ENCODE peak calls at places on chromosomes 3 and 15, in four cellular contexts. W is hepatocyte, C is neuronal stem cell, U is GM23338. L is an unnamed sample.

GRCh38 chr3:124246949-124247348 is 255.0 kb upstream of the ROPN1 start:
- DNase-seq in W (peak), C (no peak), U (peak), L (no peak)

GRCh38 chr3:138336454-138336853 is 6.8 kb upstream of the NME9 start:
- DNase-seq in W (no peak), C (no peak), U (peak), L (no peak)

GRCh38 chr3:177905895-177906511 is 630.2 kb upstream of the KCNMB2 start:
- DNase-seq in W (no peak), C (no peak), U (peak), L (no peak)

GRCh38 chr3:17590465-17590864 is 152.0 kb downstream of the TBC1D5 start:
- DNase-seq in W (no peak), C (no peak), U (no peak), L (no peak)

GRCh38 chr3:129938140-129938930 is 36.2 kb upstream of the TRH start:
- DNase-seq in W (no peak), C (no peak), U (peak), L (no peak)

GRCh38 chr15:41554401-41554800 is 4.6 kb upstream of the TYRO3 start:
- DNase-seq in W (no peak), C (no peak), U (no peak), L (no peak)

GRCh38 chr3:57017481-57017880 is 43.0 kb upstream of the SPATA12 start:
- DNase-seq in W (no peak), C (no peak), U (no peak), L (no peak)

GRCh38 chr3:174162550-174162949 is 696.6 kb upstream of the NAALADL2 start:
- DNase-seq in W (no peak), C (no peak), U (no peak), L (no peak)

GRCh38 chr15:57485869-57486268 is 105.8 kb upstream of the MYZAP start:
- DNase-seq in W (peak), C (no peak), U (peak), L (peak)

GRCh38 chr3:96754128-96754527 is 60.3 kb upstream of the EPHA6 start:
- DNase-seq in W (no peak), C (no peak), U (no peak), L (no peak)

GRCh38 chr15:65580287-65580686 is 30.6 kb downstream of the INTS14 start:
- DNase-seq in W (peak), C (no peak), U (no peak), L (no peak)

GRCh38 chr3:53513556-53514190 is 19.3 kb downstream of the CACNA1D start:
- DNase-seq in W (no peak), C (no peak), U (no peak), L (no peak)

DNA sequence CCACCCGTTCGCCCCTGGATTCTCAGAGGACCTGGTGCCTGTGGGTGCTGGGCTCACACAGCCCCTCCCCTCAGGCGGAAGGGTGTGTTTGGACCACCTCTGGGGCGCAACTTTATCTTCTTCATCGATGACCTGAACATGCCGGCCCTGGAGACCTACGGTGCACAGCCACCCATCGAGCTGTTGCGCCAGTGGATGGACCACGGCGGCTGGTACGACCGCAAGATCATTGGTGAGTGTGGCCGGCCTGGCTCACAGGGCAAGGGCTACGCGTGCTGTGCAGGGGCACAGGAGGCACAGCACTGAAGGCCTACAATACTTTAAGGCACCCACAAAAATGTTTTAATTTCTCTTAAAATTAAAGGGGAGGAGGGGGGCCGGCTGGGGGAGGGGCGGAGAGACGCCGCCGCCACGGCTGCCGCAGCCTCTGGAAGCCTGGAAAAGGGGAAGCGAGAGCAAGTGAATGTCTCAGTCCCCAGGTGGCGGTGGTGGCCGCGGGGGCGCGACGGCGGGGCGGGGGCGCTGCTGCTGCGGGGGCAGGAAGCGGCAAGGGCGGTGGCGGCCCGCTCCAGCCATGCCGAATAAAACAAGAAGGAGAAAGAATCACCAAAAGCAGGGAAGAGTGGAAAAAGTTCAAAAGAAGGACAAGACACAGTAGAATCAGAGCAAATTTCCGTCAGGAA is 56.8 kb downstream of the DNAH1 start:
- DNase-seq in W (no peak), C (peak), U (peak), L (peak)
- H3K4me2 ChIP-seq in W (peak), C (peak), U (peak), L (peak)

GRCh38 chr3:42216302-42216701 is 49.7 kb downstream of the CCK start:
- DNase-seq in W (no peak), C (no peak), U (no peak), L (no peak)

GRCh38 chr3:42216820-42217416 is 49.1 kb downstream of the CCK start:
- DNase-seq in W (no peak), C (no peak), U (no peak), L (no peak)

GRCh38 chr3:42214565-42215283 is 51.3 kb downstream of the CCK start:
- DNase-seq in W (no peak), C (no peak), U (no peak), L (no peak)

GRCh38 chr3:42213417-42213816 is 52.6 kb downstream of the CCK start:
- DNase-seq in W (no peak), C (no peak), U (no peak), L (no peak)

DNA sequence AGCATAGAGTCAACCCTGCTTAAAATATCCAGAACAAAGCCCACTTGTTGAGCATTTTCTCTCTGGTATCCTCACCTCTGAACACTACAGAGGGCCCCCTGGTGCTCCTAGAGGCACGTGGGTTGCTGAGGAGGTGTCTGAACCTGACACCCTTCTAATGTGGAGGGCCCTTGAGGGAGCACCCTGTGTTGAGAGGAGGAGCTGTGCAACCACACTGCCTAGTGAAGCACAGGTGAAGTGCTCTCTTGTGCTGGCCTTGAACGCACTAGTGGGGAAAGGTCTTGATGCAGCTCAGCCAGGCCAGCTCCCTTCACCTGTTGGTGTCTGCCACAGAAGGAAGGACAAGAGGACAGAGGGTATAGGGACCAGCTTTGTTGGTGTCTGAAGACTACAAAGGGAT is 51.9 kb downstream of the CCK start:
- DNase-seq in W (no peak), C (no peak), U (no peak), L (no peak)
- H3K4me2 ChIP-seq in W (no peak), C (no peak), U (no peak), L (no peak)

DNA sequence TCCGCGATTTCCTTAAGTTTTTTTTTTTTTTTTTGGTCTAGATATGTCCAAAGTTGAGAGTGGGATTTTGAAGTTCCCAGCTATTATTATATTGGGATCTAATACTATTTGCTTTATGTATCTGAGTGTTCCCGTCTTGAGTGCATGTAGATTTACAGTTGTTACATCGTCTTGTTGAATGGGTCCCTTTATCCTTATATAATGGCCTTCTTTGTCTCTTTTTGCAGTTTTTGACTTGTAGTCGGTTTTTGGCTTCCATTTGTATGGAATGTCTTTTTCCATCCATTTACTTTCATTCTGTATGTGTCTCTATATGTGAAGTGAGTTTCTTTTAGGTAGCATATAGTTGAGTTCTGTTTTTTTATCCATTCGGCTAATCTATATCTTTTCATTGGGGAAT is 35.6 kb downstream of the CRYBG3 start:
- DNase-seq in W (no peak), C (no peak), U (no peak), L (no peak)
- H3K4me2 ChIP-seq in W (no peak), C (no peak), U (no peak), L (no peak)

GRCh38 chr3:65619391-65620298 is 419.1 kb downstream of the MAGI1 start:
- DNase-seq in W (no peak), C (no peak), U (peak), L (no peak)
- H3K4me2 ChIP-seq in W (no peak), C (no peak), U (no peak), L (no peak)

GRCh38 chr3:48702320-48702921 is 14.6 kb downstream of the IP6K2 start:
- DNase-seq in W (no peak), C (no peak), U (peak), L (peak)
- H3K4me2 ChIP-seq in W (no peak), C (no peak), U (peak), L (peak)

GRCh38 chr3:8762607-8763377 is 6.6 kb downstream of the OXTR start:
- DNase-seq in W (no peak), C (no peak), U (no peak), L (peak)

GRCh38 chr3:8760506-8760905 is 8.9 kb downstream of the OXTR start:
- DNase-seq in W (no peak), C (no peak), U (no peak), L (no peak)

GRCh38 chr3:8760091-8760490 is 9.3 kb downstream of the OXTR start:
- DNase-seq in W (no peak), C (no peak), U (no peak), L (no peak)

GRCh38 chr3:8764528-8764927 is 4.9 kb downstream of the OXTR start:
- DNase-seq in W (no peak), C (no peak), U (no peak), L (peak)

GRCh38 chr3:8761866-8762265 is 7.5 kb downstream of the OXTR start:
- DNase-seq in W (no peak), C (no peak), U (no peak), L (peak)
- H3K4me2 ChIP-seq in W (no peak), C (no peak), U (no peak), L (no peak)

DNA sequence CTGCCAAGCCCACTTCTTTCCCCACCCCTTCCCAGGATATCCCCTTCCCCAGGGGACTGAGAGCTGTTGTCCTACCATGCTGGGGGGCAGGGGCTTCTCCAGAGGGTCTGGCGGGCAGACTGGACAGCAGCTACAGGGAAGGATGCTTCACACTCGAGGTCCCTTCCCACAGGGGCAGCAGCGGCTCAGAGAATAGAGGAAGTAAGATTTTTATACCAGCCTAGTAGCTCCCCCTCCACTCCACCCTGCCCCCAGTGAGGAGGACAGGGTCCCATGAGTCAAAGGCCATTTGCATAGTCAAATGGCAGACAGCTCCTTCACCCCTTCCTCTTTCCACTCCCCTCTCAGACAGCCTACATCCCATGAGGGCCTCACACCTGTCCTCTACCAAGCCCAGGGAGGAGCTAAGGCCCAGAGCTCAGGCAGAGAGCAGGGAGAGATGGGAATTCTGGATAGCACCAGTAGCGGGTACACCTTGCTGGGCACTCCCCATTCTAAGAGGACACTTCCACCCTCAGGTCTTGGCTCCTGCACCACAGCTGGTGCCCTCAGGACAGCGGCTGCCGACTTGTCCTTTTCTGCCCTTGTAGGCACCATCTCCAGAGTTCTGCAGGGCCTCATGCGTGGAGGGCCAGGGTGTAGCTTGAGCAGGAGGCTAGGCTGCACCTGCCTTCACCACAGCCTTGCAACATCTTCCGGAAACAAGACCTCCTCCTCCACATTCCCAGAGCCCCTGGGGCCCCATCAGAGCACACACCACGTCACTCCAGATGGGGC is at the start of gene TLR9:
- DNase-seq in W (no peak), C (no peak), U (no peak), L (peak)
- H3K4me2 ChIP-seq in W (no peak), C (no peak), U (no peak), L (no peak)

GRCh38 chr3:39166134-39166710 is 12.8 kb upstream of the CSRNP1 start:
- DNase-seq in W (peak), C (no peak), U (no peak), L (no peak)
- H3K4me2 ChIP-seq in W (no peak), C (no peak), U (no peak), L (no peak)

DNA sequence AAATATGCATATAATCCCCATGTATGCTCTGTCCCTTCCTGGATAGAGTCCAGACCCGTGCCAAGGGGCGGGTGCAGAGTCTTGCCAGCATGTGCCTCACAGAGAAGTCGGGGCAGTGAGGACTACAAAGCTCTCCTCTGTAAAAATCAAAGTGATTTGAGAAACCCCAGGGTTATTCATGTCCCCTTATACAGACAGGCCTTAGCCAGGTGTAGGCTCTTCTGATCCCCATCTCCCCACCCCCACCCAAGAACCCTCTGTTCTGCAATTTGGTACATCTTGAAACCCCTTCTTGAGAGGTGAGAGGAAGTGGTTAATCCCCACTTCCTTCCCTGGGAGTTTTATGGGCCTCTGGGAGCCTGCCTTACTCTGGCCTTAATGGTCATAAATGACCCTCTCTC is 24.7 kb downstream of the TRIM71 start:
- DNase-seq in W (no peak), C (no peak), U (no peak), L (no peak)
- H3K4me2 ChIP-seq in W (peak), C (no peak), U (peak), L (peak)

L was measured in H9.